ENCODE peak calls at places on chromosome 12, in four cellular contexts. Y is mucosa of gallbladder, K is IMR-90, W is kidney glomerular epithelial cell. C is an unnamed sample.

GRCh38 chr12:116361404-116362223 is 84.1 kb upstream of the MED13L start:
- DNase-seq in W (no peak), K (no peak), Y (no peak), C (no peak)

GRCh38 chr12:109308534-109309440 is at the start of gene FOXN4:
- DNase-seq in Y (no peak), W (no peak), K (no peak), C (no peak)

GRCh38 chr12:71585218-71585617 is 78.4 kb downstream of the ZFC3H1 start:
- DNase-seq in W (no peak), Y (no peak), K (no peak), C (no peak)

GRCh38 chr12:123043536-123044001 is 63.1 kb downstream of the ARL6IP4 start:
- DNase-seq in K (peak; percentile 99), W (peak; percentile 96), Y (peak; percentile 78), C (peak; percentile 87)

GRCh38 chr12:14157129-14157747 is 175.8 kb upstream of the GRIN2B start:
- DNase-seq in K (no peak), W (no peak), Y (no peak), C (no peak)

GRCh38 chr12:132066749-132067148 is 77.4 kb downstream of the DDX51 start:
- DNase-seq in Y (no peak), W (no peak), K (no peak), C (no peak)

GRCh38 chr12:17459214-17459613 is 630.8 kb downstream of the RERGL start:
- DNase-seq in W (no peak), K (no peak), Y (no peak), C (no peak)

GRCh38 chr12:118148287-118148686 is 12.4 kb downstream of the PEBP1 start:
- DNase-seq in K (no peak), W (no peak), Y (no peak), C (no peak)

GRCh38 chr12:112506513-112507166 is 87.9 kb downstream of the PTPN11 start:
- DNase-seq in W (no peak), K (no peak), Y (no peak), C (no peak)